ENCODE peak calls at places on chromosomes 16 and 17, in nine cellular contexts. K is breast epithelium, Y is ascending aorta, U is esophagus muscularis mucosa, P is MM.1S, S is PC-9, J is uterus, E is cardiac muscle cell, C is left ventricle myocardium inferior. L is an unnamed sample.

GRCh38 chr16:57938936-57939871 is 31.7 kb downstream of the CNGB1 start:
- DNase-seq in K (peak), Y (no peak), U (no peak), P (no peak), S (no peak), J (peak), E (no peak), C (peak), L (peak)

GRCh38 chr16:50167603-50168002 is 14.5 kb downstream of the TENT4B start:
- DNase-seq in K (no peak), Y (no peak), U (peak), P (no peak), S (no peak), J (no peak), E (no peak), C (no peak), L (no peak)

GRCh38 chr17:14078027-14078426 is 8.7 kb downstream of the COX10 start:
- DNase-seq in K (no peak), Y (no peak), U (no peak), P (no peak), S (no peak), J (no peak), E (no peak), C (peak), L (no peak)

GRCh38 chr17:38730526-38731379 is 612 bp downstream of the CISD3 start:
- DNase-seq in K (peak), Y (no peak), U (no peak), P (peak), S (peak), J (peak), E (peak), C (peak), L (peak)

GRCh38 chr17:61451538-61452300 is 503 bp upstream of the TBX4 start:
- DNase-seq in K (no peak), Y (no peak), U (no peak), P (no peak), S (no peak), J (no peak), E (no peak), C (no peak), L (no peak)

GRCh38 chr16:27267037-27267677 is 1.4 kb downstream of the NSMCE1 start:
- DNase-seq in K (no peak), Y (no peak), U (peak), P (no peak), S (no peak), J (no peak), E (no peak), C (no peak), L (no peak)

GRCh38 chr16:64351116-64351515 is 770.7 kb downstream of the CDH11 start:
- DNase-seq in K (no peak), Y (no peak), U (no peak), P (no peak), S (no peak), J (no peak), E (no peak), C (no peak), L (no peak)

GRCh38 chr17:77475012-77475976 is 334.5 kb downstream of the SEC14L1 start:
- DNase-seq in K (no peak), Y (no peak), U (no peak), P (peak), S (no peak), J (peak), E (no peak), C (no peak), L (no peak)

GRCh38 chr17:75514299-75515228 is 773 bp downstream of the CASKIN2 start:
- DNase-seq in K (peak), Y (no peak), U (no peak), P (no peak), S (peak), J (peak), E (peak), C (no peak), L (no peak)

GRCh38 chr16:57607676-57608461 is 20.6 kb upstream of the ADGRG1 start:
- DNase-seq in K (no peak), Y (no peak), U (no peak), P (no peak), S (no peak), J (no peak), E (no peak), C (no peak), L (no peak)

GRCh38 chr17:50210249-50211225 is 9.1 kb upstream of the COL1A1 start:
- DNase-seq in K (no peak), Y (no peak), U (no peak), P (no peak), S (no peak), J (peak), E (peak), C (peak), L (no peak)

GRCh38 chr16:28292731-28293588 is 635 bp downstream of the SBK1 start:
- DNase-seq in K (no peak), Y (no peak), U (no peak), P (no peak), S (no peak), J (no peak), E (peak), C (no peak), L (no peak)

GRCh38 chr17:78665952-78666920 is 89.0 kb upstream of the DNAH17 start:
- DNase-seq in K (no peak), Y (no peak), U (no peak), P (no peak), S (no peak), J (peak), E (peak), C (peak), L (no peak)

GRCh38 chr17:81551458-81552243 is 502 bp downstream of the FAAP100 start:
- DNase-seq in K (no peak), Y (no peak), U (no peak), P (peak), S (no peak), J (no peak), E (peak), C (no peak), L (no peak)

GRCh38 chr17:81074875-81075274 is 39.9 kb downstream of the BAIAP2 start:
- DNase-seq in K (no peak), Y (no peak), U (no peak), P (no peak), S (no peak), J (no peak), E (no peak), C (no peak), L (no peak)

GRCh38 chr17:79968116-79968515 is 67.6 kb downstream of the TBC1D16 start:
- DNase-seq in K (peak), Y (no peak), U (no peak), P (no peak), S (no peak), J (no peak), E (no peak), C (no peak), L (no peak)

GRCh38 chr17:40329981-40330794 is 21.2 kb downstream of the RARA start:
- DNase-seq in K (peak), Y (no peak), U (no peak), P (no peak), S (peak), J (peak), E (no peak), C (peak), L (no peak)

GRCh38 chr17:32723310-32723955 is 153.5 kb downstream of the MYO1D start:
- DNase-seq in K (no peak), Y (no peak), U (no peak), P (no peak), S (no peak), J (no peak), E (no peak), C (peak), L (peak)

GRCh38 chr17:47401100-47401499 is 77.3 kb downstream of the EFCAB13 start:
- DNase-seq in K (no peak), Y (no peak), U (no peak), P (no peak), S (no peak), J (no peak), E (no peak), C (no peak), L (no peak)

GRCh38 chr17:46044989-46045388 is 45.9 kb downstream of the STH start:
- DNase-seq in K (no peak), Y (no peak), U (no peak), P (no peak), S (peak), J (no peak), E (no peak), C (no peak), L (no peak)

GRCh38 chr17:50863221-50863843 is 2.8 kb downstream of the TOB1 start:
- DNase-seq in K (no peak), Y (no peak), U (peak), P (peak), S (no peak), J (no peak), E (peak), C (no peak), L (no peak)

GRCh38 chr16:71360378-71360777 is 1.9 kb downstream of the CALB2 start:
- DNase-seq in K (no peak), Y (no peak), U (no peak), P (no peak), S (peak), J (no peak), E (no peak), C (no peak), L (no peak)

GRCh38 chr17:338442-339192 is 14.0 kb downstream of the RPH3AL start:
- DNase-seq in K (peak), Y (no peak), U (no peak), P (no peak), S (no peak), J (no peak), E (no peak), C (no peak), L (peak)

GRCh38 chr16:1163567-1164055 is 10.7 kb downstream of the CACNA1H start:
- DNase-seq in K (no peak), Y (no peak), U (no peak), P (no peak), S (no peak), J (no peak), E (no peak), C (no peak), L (no peak)

GRCh38 chr17:38584350-38584925 is 21.3 kb downstream of the SRCIN1 start:
- DNase-seq in K (peak), Y (no peak), U (no peak), P (peak), S (peak), J (peak), E (peak), C (peak), L (peak)

GRCh38 chr16:2251281-2252111 is at the start of gene ECI1:
- DNase-seq in K (peak), Y (peak), U (peak), P (peak), S (peak), J (peak), E (peak), C (peak), L (peak)

GRCh38 chr16:2246301-2246885 is 5.0 kb downstream of the ECI1 start:
- DNase-seq in K (no peak), Y (no peak), U (no peak), P (no peak), S (no peak), J (no peak), E (no peak), C (no peak), L (no peak)

GRCh38 chr16:2253293-2253692 is 1.9 kb upstream of the ECI1 start:
- DNase-seq in K (no peak), Y (no peak), U (no peak), P (no peak), S (no peak), J (no peak), E (no peak), C (no peak), L (no peak)

GRCh38 chr16:2252806-2253148 is 1.4 kb upstream of the ECI1 start:
- DNase-seq in K (no peak), Y (no peak), U (no peak), P (no peak), S (no peak), J (no peak), E (no peak), C (no peak), L (no peak)

DNA sequence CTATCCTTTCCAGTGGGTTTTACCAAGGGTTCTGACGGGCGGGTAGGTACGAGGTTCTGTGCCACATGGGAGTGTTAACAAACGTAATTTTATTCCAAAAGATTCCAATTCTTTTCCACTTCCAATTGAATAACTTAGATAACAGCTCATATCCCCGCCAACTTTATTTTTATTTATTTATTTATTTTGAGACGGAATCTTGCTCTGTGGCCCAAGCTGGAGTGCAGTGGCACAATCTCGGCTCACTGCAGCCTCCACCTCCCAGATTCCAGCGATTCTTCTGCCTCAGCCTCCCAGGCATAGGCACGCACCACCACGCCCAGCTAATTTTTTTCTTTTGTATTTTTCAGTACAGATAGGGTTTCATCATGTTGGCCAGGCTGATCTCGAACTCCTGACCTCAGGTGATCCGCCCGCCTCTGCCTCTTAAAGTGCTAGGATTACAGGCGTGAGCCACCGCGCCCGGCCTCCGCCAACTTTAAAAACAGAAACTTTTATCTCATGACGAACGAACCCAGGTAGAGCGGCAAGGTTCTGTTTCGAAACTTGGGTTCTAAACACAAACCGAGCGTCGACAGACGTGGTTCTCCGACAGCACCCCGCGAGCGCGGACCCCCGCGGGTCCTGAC is 621 bp downstream of the ECI1 start:
- DNase-seq in K (no peak), Y (no peak), U (no peak), P (peak), S (peak), J (no peak), E (no peak), C (no peak), L (no peak)
- H3K4me3 ChIP-seq in K (peak), Y (peak), U (peak), P (peak), S (peak), J (peak), E (peak), C (peak), L (peak)

GRCh38 chr17:17205368-17206148 is 575 bp downstream of the PLD6 start:
- DNase-seq in K (no peak), Y (no peak), U (no peak), P (peak), S (peak), J (peak), E (no peak), C (peak), L (no peak)
- H3K4me3 ChIP-seq in K (peak), Y (peak), U (peak), P (peak), S (peak), J (peak), E (no peak), C (peak), L (peak)

GRCh38 chr17:74417178-74418045 is 14.5 kb upstream of the GPRC5C start:
- DNase-seq in K (no peak), Y (no peak), U (no peak), P (no peak), S (peak), J (no peak), E (no peak), C (no peak), L (no peak)
- H3K4me3 ChIP-seq in K (no peak), Y (no peak), U (no peak), P (no peak), S (no peak), J (no peak), E (no peak), C (no peak), L (no peak)

GRCh38 chr17:58632324-58633314 is 59.2 kb downstream of the TEX14 start:
- DNase-seq in K (no peak), Y (no peak), U (no peak), P (no peak), S (no peak), J (no peak), E (no peak), C (no peak), L (no peak)
- H3K4me3 ChIP-seq in K (peak), Y (peak), U (peak), P (peak), S (peak), J (peak), E (peak), C (peak), L (peak)

GRCh38 chr17:30600062-30600829 is 123.0 kb downstream of the GOSR1 start:
- DNase-seq in K (peak), Y (peak), U (peak), P (peak), S (peak), J (peak), E (peak), C (peak), L (peak)
- H3K4me3 ChIP-seq in K (peak), Y (peak), U (peak), P (peak), S (peak), J (peak), E (peak), C (peak), L (peak)

L was measured in dorsolateral prefrontal cortex.